ENCODE peak calls at places on chromosome 4, in eight cellular contexts. One of them, this sample, is unnamed.

GRCh38 chr4:36288727-36289126 is 7.3 kb downstream of the DTHD1 start:
- DNase-seq in esophagus muscularis mucosa: no peak
- DNase-seq in upper lobe of right lung: no peak
- DNase-seq in fibroblast of the aortic adventitia: no peak
- DNase-seq in nephron progenitor cell: no peak
- DNase-seq in left lung: no peak
- DNase-seq in BE2C: no peak
- DNase-seq in omental fat pad: no peak
- DNase-seq in this sample: no peak

GRCh38 chr4:128288689-128289106 is 1.1 kb upstream of the PGRMC2 start:
- DNase-seq in esophagus muscularis mucosa: no peak
- DNase-seq in upper lobe of right lung: no peak
- DNase-seq in fibroblast of the aortic adventitia: peak; percentile 48
- DNase-seq in nephron progenitor cell: no peak
- DNase-seq in left lung: no peak
- DNase-seq in BE2C: no peak
- DNase-seq in omental fat pad: no peak
- DNase-seq in this sample: no peak

GRCh38 chr4:1763550-1764080 is 29.5 kb upstream of the FGFR3 start:
- DNase-seq in esophagus muscularis mucosa: no peak
- DNase-seq in upper lobe of right lung: no peak
- DNase-seq in fibroblast of the aortic adventitia: peak; percentile 54
- DNase-seq in nephron progenitor cell: peak; percentile 53
- DNase-seq in left lung: no peak
- DNase-seq in BE2C: no peak
- DNase-seq in omental fat pad: no peak
- DNase-seq in this sample: no peak

GRCh38 chr4:185672151-185672550 is 136.8 kb upstream of the PDLIM3 start:
- DNase-seq in esophagus muscularis mucosa: no peak
- DNase-seq in upper lobe of right lung: no peak
- DNase-seq in fibroblast of the aortic adventitia: no peak
- DNase-seq in nephron progenitor cell: no peak
- DNase-seq in left lung: no peak
- DNase-seq in BE2C: no peak
- DNase-seq in omental fat pad: no peak
- DNase-seq in this sample: no peak

GRCh38 chr4:170705907-170706306 is 616.2 kb upstream of the AADAT start:
- DNase-seq in esophagus muscularis mucosa: no peak
- DNase-seq in upper lobe of right lung: no peak
- DNase-seq in fibroblast of the aortic adventitia: no peak
- DNase-seq in nephron progenitor cell: no peak
- DNase-seq in left lung: no peak
- DNase-seq in BE2C: no peak
- DNase-seq in omental fat pad: no peak
- DNase-seq in this sample: no peak

GRCh38 chr4:10565166-10565780 is 108.0 kb upstream of the ZNF518B start:
- DNase-seq in esophagus muscularis mucosa: no peak
- DNase-seq in upper lobe of right lung: no peak
- DNase-seq in fibroblast of the aortic adventitia: no peak
- DNase-seq in nephron progenitor cell: no peak
- DNase-seq in left lung: no peak
- DNase-seq in BE2C: no peak
- DNase-seq in omental fat pad: no peak
- DNase-seq in this sample: no peak

GRCh38 chr4:10856271-10856670 is 171.7 kb upstream of the CLNK start:
- DNase-seq in esophagus muscularis mucosa: no peak
- DNase-seq in upper lobe of right lung: no peak
- DNase-seq in fibroblast of the aortic adventitia: no peak
- DNase-seq in nephron progenitor cell: no peak
- DNase-seq in left lung: no peak
- DNase-seq in BE2C: no peak
- DNase-seq in omental fat pad: no peak
- DNase-seq in this sample: no peak

GRCh38 chr4:129145222-129145730 is 49.3 kb downstream of the C4orf33 start:
- DNase-seq in esophagus muscularis mucosa: no peak
- DNase-seq in upper lobe of right lung: no peak
- DNase-seq in fibroblast of the aortic adventitia: no peak
- DNase-seq in nephron progenitor cell: no peak
- DNase-seq in left lung: no peak
- DNase-seq in BE2C: no peak
- DNase-seq in omental fat pad: no peak
- DNase-seq in this sample: no peak

GRCh38 chr4:7805533-7806079 is 134.1 kb downstream of the AFAP1 start:
- DNase-seq in esophagus muscularis mucosa: no peak
- DNase-seq in upper lobe of right lung: peak; percentile 88
- DNase-seq in fibroblast of the aortic adventitia: peak; percentile 98
- DNase-seq in nephron progenitor cell: peak; percentile 22
- DNase-seq in left lung: no peak
- DNase-seq in BE2C: no peak
- DNase-seq in omental fat pad: no peak
- DNase-seq in this sample: no peak

GRCh38 chr4:143411527-143412480 is 75.1 kb downstream of the GAB1 start:
- DNase-seq in esophagus muscularis mucosa: no peak
- DNase-seq in upper lobe of right lung: no peak
- DNase-seq in fibroblast of the aortic adventitia: peak; percentile 49
- DNase-seq in nephron progenitor cell: no peak
- DNase-seq in left lung: no peak
- DNase-seq in BE2C: no peak
- DNase-seq in omental fat pad: no peak
- DNase-seq in this sample: no peak

GRCh38 chr4:82217986-82218715 is 155.6 kb downstream of the HNRNPD start:
- DNase-seq in esophagus muscularis mucosa: no peak
- DNase-seq in upper lobe of right lung: no peak
- DNase-seq in fibroblast of the aortic adventitia: peak; percentile 2
- DNase-seq in nephron progenitor cell: no peak
- DNase-seq in left lung: no peak
- DNase-seq in BE2C: no peak
- DNase-seq in omental fat pad: no peak
- DNase-seq in this sample: no peak

GRCh38 chr4:78542373-78542772 is 9.2 kb upstream of the ANXA3 start:
- DNase-seq in esophagus muscularis mucosa: no peak
- DNase-seq in upper lobe of right lung: no peak
- DNase-seq in fibroblast of the aortic adventitia: peak; percentile 58
- DNase-seq in nephron progenitor cell: no peak
- DNase-seq in left lung: no peak
- DNase-seq in BE2C: no peak
- DNase-seq in omental fat pad: no peak
- DNase-seq in this sample: no peak

GRCh38 chr4:124191329-124191728 is 521.2 kb downstream of the ANKRD50 start:
- DNase-seq in esophagus muscularis mucosa: no peak
- DNase-seq in upper lobe of right lung: no peak
- DNase-seq in fibroblast of the aortic adventitia: no peak
- DNase-seq in nephron progenitor cell: no peak
- DNase-seq in left lung: no peak
- DNase-seq in BE2C: no peak
- DNase-seq in omental fat pad: no peak
- DNase-seq in this sample: no peak

GRCh38 chr4:121233982-121234381 is 69.9 kb upstream of the TNIP3 start:
- DNase-seq in esophagus muscularis mucosa: no peak
- DNase-seq in upper lobe of right lung: no peak
- DNase-seq in fibroblast of the aortic adventitia: no peak
- DNase-seq in nephron progenitor cell: no peak
- DNase-seq in left lung: no peak
- DNase-seq in BE2C: no peak
- DNase-seq in omental fat pad: no peak
- DNase-seq in this sample: no peak

GRCh38 chr4:81786063-81786763 is 314.5 kb upstream of the RASGEF1B start:
- DNase-seq in esophagus muscularis mucosa: no peak
- DNase-seq in upper lobe of right lung: no peak
- DNase-seq in fibroblast of the aortic adventitia: peak; percentile 3
- DNase-seq in nephron progenitor cell: no peak
- DNase-seq in left lung: no peak
- DNase-seq in BE2C: no peak
- DNase-seq in omental fat pad: no peak
- DNase-seq in this sample: peak; percentile 39

GRCh38 chr4:153432971-153433752 is 33.0 kb upstream of the TMEM131L start:
- DNase-seq in esophagus muscularis mucosa: no peak
- DNase-seq in upper lobe of right lung: no peak
- DNase-seq in fibroblast of the aortic adventitia: peak; percentile 90
- DNase-seq in nephron progenitor cell: no peak
- DNase-seq in left lung: no peak
- DNase-seq in BE2C: peak; percentile 42
- DNase-seq in omental fat pad: no peak
- DNase-seq in this sample: no peak

GRCh38 chr4:81032174-81032551 is 1.7 kb downstream of the BMP3 start:
- DNase-seq in esophagus muscularis mucosa: no peak
- DNase-seq in upper lobe of right lung: no peak
- DNase-seq in fibroblast of the aortic adventitia: no peak
- DNase-seq in nephron progenitor cell: no peak
- DNase-seq in left lung: no peak
- DNase-seq in BE2C: no peak
- DNase-seq in omental fat pad: no peak
- DNase-seq in this sample: no peak

GRCh38 chr4:7398788-7399432 is 35.8 kb downstream of the PSAPL1 start:
- DNase-seq in esophagus muscularis mucosa: no peak
- DNase-seq in upper lobe of right lung: no peak
- DNase-seq in fibroblast of the aortic adventitia: no peak
- DNase-seq in nephron progenitor cell: no peak
- DNase-seq in left lung: no peak
- DNase-seq in BE2C: no peak
- DNase-seq in omental fat pad: no peak
- DNase-seq in this sample: peak; percentile 31

DNA sequence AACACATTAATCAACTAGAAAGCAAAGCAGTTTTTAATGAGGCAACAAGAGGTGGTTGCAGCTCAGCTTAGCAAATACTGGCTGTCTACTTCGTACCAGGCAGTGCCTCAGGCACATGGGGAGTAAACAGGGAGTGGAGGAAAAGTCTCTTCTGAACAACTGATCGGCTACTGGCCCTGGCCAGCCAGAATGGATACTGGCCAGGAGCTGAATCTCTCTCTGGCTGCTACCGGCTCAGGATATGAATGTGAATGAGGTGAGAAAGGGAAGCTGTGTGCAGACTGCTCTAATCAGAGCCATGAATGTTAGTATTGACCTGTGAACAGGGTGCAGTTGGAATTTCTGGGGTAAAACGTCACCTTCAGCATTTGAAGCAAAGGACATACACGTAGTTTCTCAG is 77.3 kb downstream of the STK32B start:
- DNase-seq in esophagus muscularis mucosa: no peak
- DNase-seq in upper lobe of right lung: no peak
- DNase-seq in fibroblast of the aortic adventitia: no peak
- DNase-seq in nephron progenitor cell: no peak
- DNase-seq in left lung: no peak
- DNase-seq in BE2C: no peak
- DNase-seq in omental fat pad: no peak
- DNase-seq in this sample: no peak
- TF ChIP-seq CTCF in esophagus muscularis mucosa: no peak
- TF ChIP-seq CTCF in upper lobe of right lung: no peak
- TF ChIP-seq CTCF in fibroblast of the aortic adventitia: no peak
- TF ChIP-seq CTCF in nephron progenitor cell: no peak
- TF ChIP-seq CTCF in left lung: no peak
- TF ChIP-seq CTCF in BE2C: no peak
- TF ChIP-seq CTCF in omental fat pad: no peak
- TF ChIP-seq CTCF in this sample: no peak

GRCh38 chr4:18106620-18107019 is 85.1 kb upstream of the LCORL start:
- DNase-seq in esophagus muscularis mucosa: no peak
- DNase-seq in upper lobe of right lung: no peak
- DNase-seq in fibroblast of the aortic adventitia: no peak
- DNase-seq in nephron progenitor cell: no peak
- DNase-seq in left lung: no peak
- DNase-seq in BE2C: peak; percentile 32
- DNase-seq in omental fat pad: no peak
- DNase-seq in this sample: no peak
- TF ChIP-seq CTCF in esophagus muscularis mucosa: no peak
- TF ChIP-seq CTCF in upper lobe of right lung: no peak
- TF ChIP-seq CTCF in fibroblast of the aortic adventitia: no peak
- TF ChIP-seq CTCF in nephron progenitor cell: no peak
- TF ChIP-seq CTCF in left lung: no peak
- TF ChIP-seq CTCF in BE2C: no peak
- TF ChIP-seq CTCF in omental fat pad: no peak
- TF ChIP-seq CTCF in this sample: no peak

GRCh38 chr4:151841107-151841506 is 80.3 kb upstream of the GATB start:
- DNase-seq in esophagus muscularis mucosa: no peak
- DNase-seq in upper lobe of right lung: no peak
- DNase-seq in fibroblast of the aortic adventitia: no peak
- DNase-seq in nephron progenitor cell: no peak
- DNase-seq in left lung: no peak
- DNase-seq in BE2C: no peak
- DNase-seq in omental fat pad: no peak
- DNase-seq in this sample: no peak

GRCh38 chr4:151833174-151833573 is 72.4 kb upstream of the GATB start:
- DNase-seq in esophagus muscularis mucosa: no peak
- DNase-seq in upper lobe of right lung: no peak
- DNase-seq in fibroblast of the aortic adventitia: no peak
- DNase-seq in nephron progenitor cell: no peak
- DNase-seq in left lung: no peak
- DNase-seq in BE2C: no peak
- DNase-seq in omental fat pad: no peak
- DNase-seq in this sample: no peak

GRCh38 chr4:151830168-151830567 is 69.4 kb upstream of the GATB start:
- DNase-seq in esophagus muscularis mucosa: no peak
- DNase-seq in upper lobe of right lung: no peak
- DNase-seq in fibroblast of the aortic adventitia: no peak
- DNase-seq in nephron progenitor cell: no peak
- DNase-seq in left lung: no peak
- DNase-seq in BE2C: no peak
- DNase-seq in omental fat pad: no peak
- DNase-seq in this sample: no peak

DNA sequence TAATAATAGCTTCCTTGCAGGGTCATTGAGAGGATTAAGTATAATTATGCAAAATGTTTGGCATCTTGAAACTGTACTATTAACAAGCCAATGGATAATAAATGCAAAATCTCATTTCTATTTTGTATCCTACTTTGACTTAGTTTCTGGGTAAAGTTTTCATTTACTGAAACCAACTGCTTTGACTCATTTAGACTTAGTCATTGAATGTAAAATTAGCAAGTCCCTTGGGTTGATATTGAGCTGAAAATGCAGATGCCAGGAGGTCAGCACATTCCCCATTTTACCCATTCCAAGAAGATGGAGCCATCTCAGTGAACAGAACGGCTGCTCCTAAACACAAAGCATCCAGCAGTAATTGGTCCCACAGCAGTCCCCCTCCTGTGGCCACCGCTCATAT is 74.7 kb upstream of the GATB start:
- DNase-seq in esophagus muscularis mucosa: no peak
- DNase-seq in upper lobe of right lung: no peak
- DNase-seq in fibroblast of the aortic adventitia: no peak
- DNase-seq in nephron progenitor cell: no peak
- DNase-seq in left lung: no peak
- DNase-seq in BE2C: no peak
- DNase-seq in omental fat pad: no peak
- DNase-seq in this sample: no peak
- TF ChIP-seq CTCF in esophagus muscularis mucosa: no peak
- TF ChIP-seq CTCF in upper lobe of right lung: no peak
- TF ChIP-seq CTCF in fibroblast of the aortic adventitia: no peak
- TF ChIP-seq CTCF in nephron progenitor cell: no peak
- TF ChIP-seq CTCF in left lung: no peak
- TF ChIP-seq CTCF in BE2C: no peak
- TF ChIP-seq CTCF in omental fat pad: no peak
- TF ChIP-seq CTCF in this sample: no peak

DNA sequence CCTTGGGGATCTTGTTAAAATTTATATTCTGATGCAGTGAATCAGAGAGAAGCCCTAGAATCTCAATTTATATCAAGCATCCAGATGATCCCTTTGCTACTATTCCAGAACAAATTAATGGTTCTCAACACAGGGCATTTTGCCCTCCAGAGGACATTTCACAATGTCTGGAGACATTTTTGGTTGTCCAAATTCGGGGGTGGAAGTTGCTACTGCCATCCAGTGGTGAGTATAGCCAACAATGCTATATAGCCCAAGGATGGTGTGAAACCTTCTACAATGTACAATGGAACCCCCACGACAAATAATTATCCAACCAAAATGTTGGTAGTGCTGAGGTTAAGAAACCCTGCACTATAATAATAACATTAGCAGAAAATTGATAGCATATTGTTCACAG is 2440.0 kb downstream of the PCDH7 start:
- DNase-seq in esophagus muscularis mucosa: no peak
- DNase-seq in upper lobe of right lung: no peak
- DNase-seq in fibroblast of the aortic adventitia: peak; percentile 59
- DNase-seq in nephron progenitor cell: no peak
- DNase-seq in left lung: no peak
- DNase-seq in BE2C: peak; percentile 7
- DNase-seq in omental fat pad: no peak
- DNase-seq in this sample: no peak
- TF ChIP-seq CTCF in esophagus muscularis mucosa: peak; percentile 27
- TF ChIP-seq CTCF in upper lobe of right lung: peak; percentile 27
- TF ChIP-seq CTCF in fibroblast of the aortic adventitia: peak; percentile 57
- TF ChIP-seq CTCF in nephron progenitor cell: peak; percentile 35
- TF ChIP-seq CTCF in left lung: peak; percentile 12
- TF ChIP-seq CTCF in BE2C: peak; percentile 64
- TF ChIP-seq CTCF in omental fat pad: no peak
- TF ChIP-seq CTCF in this sample: no peak